ENCODE peak calls at places on chromosomes 13 and 19, in five cellular contexts. Y is epithelial cell of esophagus; H is stimulated activated CD4-positive, alpha-beta T cell treated with anti-CD3 and anti-CD28 coated beads, Interleukin-15, amount 100 ng/mL, for 1 hour; X is stimulated activated naive B cell treated with anti-CD40 and anti-IgM and Interleukin-4, amounts not matched to agents 10 μg/mL and 1 μg/mL and 100 μg/mL, for 72 hours; M is erythroblast. W is an unnamed sample.

GRCh38 chr19:58555369-58555885 is 522 bp upstream of the CHMP2A start:
- DNase-seq in H (no peak), Y (no peak), M (no peak), X (no peak), W (no peak)

GRCh38 chr13:40485611-40486517 is 180.6 kb downstream of the FOXO1 start:
- DNase-seq in X (peak), H (peak), M (no peak), Y (no peak), W (no peak)

GRCh38 chr13:23378009-23378632 is 55.4 kb downstream of the SACS start:
- DNase-seq in M (no peak), X (peak), H (peak), Y (peak), W (no peak)

GRCh38 chr19:50361290-50362029 is 4.0 kb downstream of the NAPSA start:
- DNase-seq in H (no peak), X (no peak), Y (no peak), M (peak), W (no peak)

GRCh38 chr13:44024496-44025155 is 144.9 kb downstream of the LACC1 start:
- DNase-seq in M (no peak), X (no peak), H (no peak), Y (peak), W (no peak)

GRCh38 chr19:1000095-1000494 is at the start of gene GRIN3B:
- DNase-seq in X (peak), M (peak), H (peak), Y (peak), W (no peak)

GRCh38 chr13:33152389-33152788 is 133.2 kb downstream of the STARD13 start:
- DNase-seq in Y (peak), X (no peak), H (no peak), M (no peak), W (no peak)

GRCh38 chr13:75222031-75222430 is 259.9 kb downstream of the TBC1D4 start:
- DNase-seq in M (no peak), H (no peak), Y (peak), X (no peak), W (no peak)

GRCh38 chr19:11208526-11209471 is 11.5 kb upstream of the KANK2 start:
- DNase-seq in X (no peak), M (no peak), H (no peak), Y (no peak), W (no peak)

GRCh38 chr19:45094158-45094557 is 1.2 kb downstream of the PPP1R37 start:
- DNase-seq in X (no peak), Y (no peak), H (no peak), M (no peak), W (no peak)

GRCh38 chr19:15702590-15702930 is 25.3 kb upstream of the OR10H2 start:
- DNase-seq in M (peak), H (no peak), Y (peak), X (no peak), W (no peak)

GRCh38 chr19:1942934-1943555 is 2.1 kb downstream of the CSNK1G2 start:
- DNase-seq in Y (no peak), X (no peak), H (no peak), M (no peak), W (no peak)

GRCh38 chr13:72151241-72151640 is 284.2 kb upstream of the DACH1 start:
- DNase-seq in Y (peak), H (no peak), X (no peak), M (no peak), W (no peak)

W was measured in NCI-H1048.